ENCODE peak calls at places on chromosomes 3 and 15, in eight cellular contexts. W is memory B cell, X is neural crest cell, Q is NCI-H1048, A is C1 segment of cervical spinal cord, O is cardiac fibroblast, V is heart left ventricle, L is fibroblast of the aortic adventitia. Z is an unnamed sample.

GRCh38 chr15:83708328-83708727 is 54.4 kb downstream of the ADAMTSL3 start:
- DNase-seq in X (no peak), V (no peak), Q (no peak), W (no peak), L (no peak), O (no peak), A (no peak), Z (no peak)

GRCh38 chr3:42366550-42366949 is 43.9 kb downstream of the LYZL4 start:
- DNase-seq in V (no peak), A (no peak), L (no peak), X (no peak), W (no peak), O (no peak), Q (no peak), Z (no peak)

GRCh38 chr3:28215407-28215806 is 26.0 kb upstream of the CMC1 start:
- DNase-seq in Q (no peak), W (no peak), A (no peak), L (no peak), X (no peak), V (no peak), O (no peak), Z (no peak)

GRCh38 chr15:98855067-98855814 is 152.4 kb downstream of the PGPEP1L start:
- DNase-seq in L (no peak), O (no peak), X (no peak), W (no peak), V (no peak), Q (no peak), A (no peak), Z (peak)

GRCh38 chr3:135023985-135024658 is 229.1 kb downstream of the EPHB1 start:
- DNase-seq in W (no peak), V (no peak), X (no peak), O (no peak), L (no peak), Q (no peak), A (no peak), Z (no peak)

GRCh38 chr3:151962371-151962770 is 88.9 kb downstream of the SUCNR1 start:
- DNase-seq in L (peak), W (no peak), V (no peak), X (no peak), A (no peak), Q (no peak), O (no peak), Z (no peak)

GRCh38 chr3:28575748-28576589 is 227.3 kb upstream of the AZI2 start:
- DNase-seq in V (peak), A (peak), L (no peak), X (peak), W (no peak), O (peak), Q (no peak), Z (peak)

GRCh38 chr15:39216816-39217215 is 364.1 kb upstream of the THBS1 start:
- DNase-seq in X (no peak), L (no peak), W (no peak), A (no peak), V (no peak), O (peak), Q (no peak), Z (no peak)

GRCh38 chr15:100761253-100761935 is 118.2 kb upstream of the ALDH1A3 start:
- DNase-seq in L (no peak), X (no peak), V (no peak), O (no peak), W (no peak), Q (no peak), A (no peak), Z (no peak)

GRCh38 chr3:14521611-14522010 is 18.5 kb downstream of the GRIP2 start:
- DNase-seq in A (no peak), V (peak), X (no peak), L (no peak), O (no peak), Q (no peak), W (no peak), Z (no peak)

GRCh38 chr3:8371085-8371551 is 130.5 kb upstream of the LMCD1 start:
- DNase-seq in X (no peak), L (peak), V (no peak), O (peak), A (no peak), W (no peak), Q (no peak), Z (no peak)

GRCh38 chr15:96342143-96342466 is 11.6 kb downstream of the NR2F2 start:
- DNase-seq in A (no peak), Q (no peak), V (no peak), W (no peak), X (no peak), O (no peak), L (no peak), Z (no peak)

GRCh38 chr15:52783191-52783829 is 6.8 kb downstream of the ONECUT1 start:
- DNase-seq in W (no peak), V (no peak), Q (no peak), L (no peak), X (peak), A (no peak), O (no peak), Z (no peak)

GRCh38 chr15:91966181-91966552 is 112.7 kb downstream of the SLCO3A1 start:
- DNase-seq in X (no peak), O (no peak), W (no peak), L (no peak), V (no peak), A (peak), Q (no peak), Z (no peak)

GRCh38 chr15:101314301-101314700 is 19.3 kb upstream of the SNRPA1 start:
- DNase-seq in L (no peak), X (no peak), A (no peak), O (no peak), Q (no peak), V (no peak), W (no peak), Z (no peak)

GRCh38 chr3:133851266-133851906 is 44.3 kb downstream of the RAB6B start:
- DNase-seq in X (no peak), Q (no peak), O (no peak), V (no peak), L (no peak), A (no peak), W (no peak), Z (no peak)

GRCh38 chr15:58738051-58738707 is 11.3 kb downstream of the ADAM10 start:
- DNase-seq in Q (no peak), O (peak), X (no peak), V (no peak), A (no peak), W (no peak), L (peak), Z (no peak)

GRCh38 chr3:58581328-58582091 is 4.3 kb upstream of the FAM107A start:
- DNase-seq in L (no peak), A (no peak), O (no peak), X (peak), V (no peak), W (no peak), Q (no peak), Z (no peak)

GRCh38 chr3:156246939-156247725 is 126.8 kb downstream of the KCNAB1 start:
- DNase-seq in A (no peak), X (no peak), V (no peak), Q (no peak), O (peak), L (peak), W (no peak), Z (no peak)

GRCh38 chr3:41683666-41684350 is 278.1 kb downstream of the ULK4 start:
- DNase-seq in V (no peak), Q (no peak), X (no peak), L (no peak), A (no peak), O (peak), W (no peak), Z (no peak)

GRCh38 chr3:54079314-54079713 is 43.0 kb upstream of the CACNA2D3 start:
- DNase-seq in A (no peak), Q (no peak), L (no peak), O (no peak), V (no peak), W (no peak), X (no peak), Z (no peak)

GRCh38 chr15:42890161-42890913 is 30.2 kb downstream of the TTBK2 start:
- DNase-seq in O (peak), W (no peak), L (peak), A (no peak), X (no peak), Q (no peak), V (no peak), Z (no peak)

GRCh38 chr15:99014803-99015676 is 7.4 kb upstream of the PGPEP1L start:
- DNase-seq in W (no peak), L (peak), A (no peak), Q (peak), X (peak), O (peak), V (peak), Z (peak)

GRCh38 chr15:24752354-24752753 is 76.8 kb downstream of the NPAP1 start:
- DNase-seq in V (no peak), O (no peak), L (no peak), A (no peak), Q (no peak), W (no peak), X (no peak), Z (no peak)

GRCh38 chr3:20023663-20024417 is 11.8 kb upstream of the PP2D1 start:
- DNase-seq in O (no peak), A (no peak), V (no peak), L (no peak), W (no peak), X (no peak), Q (no peak), Z (no peak)

GRCh38 chr15:43463542-43463941 is 29.4 kb downstream of the TP53BP1 start:
- DNase-seq in Q (no peak), V (no peak), L (peak), A (no peak), X (no peak), W (no peak), O (peak), Z (no peak)

GRCh38 chr3:79871656-79872055 is 103.9 kb upstream of the ROBO1 start:
- DNase-seq in A (no peak), L (peak), X (no peak), O (peak), Q (no peak), W (no peak), V (no peak), Z (no peak)

GRCh38 chr3:155525324-155525833 is 219.5 kb downstream of the PLCH1 start:
- DNase-seq in Q (no peak), O (no peak), X (no peak), A (no peak), V (no peak), L (no peak), W (no peak), Z (no peak)

GRCh38 chr3:24305795-24306467 is 188.7 kb downstream of the THRB start:
- DNase-seq in L (peak), O (no peak), V (no peak), Q (no peak), A (no peak), X (no peak), W (no peak), Z (no peak)

GRCh38 chr15:78929536-78930264 is 15.1 kb downstream of the CTSH start:
- DNase-seq in A (no peak), V (no peak), Q (no peak), O (no peak), L (no peak), W (no peak), X (no peak), Z (peak)

GRCh38 chr3:114645392-114645791 is 351.6 kb downstream of the TIGIT start:
- DNase-seq in A (no peak), X (no peak), V (no peak), Q (no peak), W (no peak), L (peak), O (peak), Z (no peak)

GRCh38 chr15:90643301-90643632 is 73.9 kb upstream of the BLM start:
- DNase-seq in A (no peak), X (no peak), Q (no peak), W (no peak), V (no peak), O (no peak), L (no peak), Z (no peak)

GRCh38 chr3:170692720-170693119 is 106.8 kb upstream of the SLC7A14 start:
- DNase-seq in O (peak), A (no peak), Q (no peak), L (no peak), W (no peak), V (no peak), X (no peak), Z (no peak)

GRCh38 chr3:58989173-58989572 is 60.7 kb downstream of the CFAP20DC start:
- DNase-seq in A (no peak), O (peak), Q (no peak), V (no peak), W (no peak), L (peak), X (no peak), Z (no peak)

GRCh38 chr15:36579792-36580431 is 486 bp downstream of the CDIN1 start:
- DNase-seq in Q (no peak), W (no peak), A (no peak), L (no peak), X (no peak), V (peak), O (no peak), Z (no peak)